ENCODE peak calls at places on chromosomes 7 and 10, in five cellular contexts. O, T, B, Q and U are unnamed samples.

GRCh38 chr7:143381427-143382125 is 431 bp downstream of the ZYX start:
- DNase-seq in O (peak), T (peak), B (no peak), Q (no peak), U (no peak)

GRCh38 chr10:43046288-43046991 is 30.4 kb upstream of the RET start:
- DNase-seq in O (peak), T (no peak), B (no peak), Q (no peak), U (no peak)

GRCh38 chr10:83666762-83667161 is 472.5 kb upstream of the GHITM start:
- DNase-seq in O (no peak), T (no peak), B (no peak), Q (no peak), U (no peak)

GRCh38 chr10:72254891-72255568 is 18.7 kb upstream of the DDIT4 start:
- DNase-seq in O (peak), T (peak), B (no peak), Q (no peak), U (no peak)

GRCh38 chr7:128462427-128462826 is 6.7 kb downstream of the HILPDA start:
- DNase-seq in O (no peak), T (no peak), B (no peak), Q (no peak), U (no peak)

GRCh38 chr10:126127630-126128029 is 231.3 kb downstream of the FANK1 start:
- DNase-seq in O (no peak), T (no peak), B (no peak), Q (no peak), U (no peak)

GRCh38 chr7:98713411-98713810 is 96.3 kb downstream of the NPTX2 start:
- DNase-seq in O (no peak), T (no peak), B (no peak), Q (no peak), U (no peak)

GRCh38 chr10:48238826-48239520 is 35.5 kb downstream of the FRMPD2 start:
- DNase-seq in O (no peak), T (no peak), B (no peak), Q (no peak), U (no peak)

GRCh38 chr7:73831656-73832579 is 1.1 kb downstream of the CLDN4 start:
- DNase-seq in O (no peak), T (no peak), B (peak), Q (no peak), U (no peak)

GRCh38 chr10:33901166-33901565 is 566.7 kb upstream of the NRP1 start:
- DNase-seq in O (no peak), T (no peak), B (no peak), Q (no peak), U (no peak)

GRCh38 chr10:113268186-113268585 is 284.7 kb upstream of the HABP2 start:
- DNase-seq in O (no peak), T (no peak), B (no peak), Q (no peak), U (no peak)

GRCh38 chr10:86688398-86688921 is 20.1 kb downstream of the LDB3 start:
- DNase-seq in O (peak), T (peak), B (peak), Q (no peak), U (peak)

GRCh38 chr7:69395072-69395714 is 203.1 kb upstream of the AUTS2 start:
- DNase-seq in O (no peak), T (no peak), B (no peak), Q (no peak), U (no peak)

GRCh38 chr7:30116771-30117170 is 18.0 kb upstream of the MTURN start:
- DNase-seq in O (no peak), T (no peak), B (no peak), Q (no peak), U (no peak)

GRCh38 chr10:76303682-76304316 is 872.4 kb downstream of the LRMDA start:
- DNase-seq in O (peak), T (peak), B (peak), Q (no peak), U (no peak)

GRCh38 chr10:53667063-53667462 is 894.5 kb upstream of the MBL2 start:
- DNase-seq in O (no peak), T (no peak), B (no peak), Q (no peak), U (no peak)

GRCh38 chr10:132492323-132493035 is 45.1 kb upstream of the INPP5A start:
- DNase-seq in O (no peak), T (no peak), B (no peak), Q (no peak), U (no peak)

GRCh38 chr7:35716038-35716803 is 21.3 kb upstream of the HERPUD2 start:
- DNase-seq in O (no peak), T (peak), B (no peak), Q (no peak), U (no peak)

GRCh38 chr7:27375958-27376357 is 133.4 kb downstream of the EVX1 start:
- DNase-seq in O (no peak), T (no peak), B (no peak), Q (no peak), U (no peak)

GRCh38 chr7:30188806-30189205 is 54.0 kb downstream of the MTURN start:
- DNase-seq in O (no peak), T (no peak), B (no peak), Q (no peak), U (no peak)

GRCh38 chr7:87687653-87688254 is 59.6 kb downstream of the RUNDC3B start:
- DNase-seq in O (no peak), T (no peak), B (peak), Q (no peak), U (no peak)

GRCh38 chr7:8365499-8366110 is 67.8 kb upstream of the NXPH1 start:
- DNase-seq in O (peak), T (no peak), B (peak), Q (no peak), U (no peak)

GRCh38 chr7:133975130-133975529 is 152.0 kb upstream of the LRGUK start:
- DNase-seq in O (no peak), T (peak), B (no peak), Q (no peak), U (no peak)

GRCh38 chr10:112202076-112202475 is 18.5 kb upstream of the GPAM start:
- DNase-seq in O (no peak), T (no peak), B (no peak), Q (no peak), U (no peak)

GRCh38 chr10:48737866-48738265 is 53.2 kb downstream of the WDFY4 start:
- DNase-seq in O (no peak), T (no peak), B (no peak), Q (no peak), U (no peak)

GRCh38 chr7:80207501-80207900 is 72.9 kb downstream of the GNAI1 start:
- DNase-seq in O (no peak), T (no peak), B (no peak), Q (no peak), U (no peak)

GRCh38 chr7:45155357-45155900 is 2.2 kb upstream of the RAMP3 start:
- DNase-seq in O (no peak), T (no peak), B (no peak), Q (no peak), U (no peak)

GRCh38 chr10:3969876-3970666 is 185.1 kb upstream of the KLF6 start:
- DNase-seq in O (no peak), T (no peak), B (no peak), Q (no peak), U (no peak)

GRCh38 chr10:113093188-113094113 is 143.4 kb downstream of the TCF7L2 start:
- DNase-seq in O (no peak), T (no peak), B (peak), Q (peak), U (no peak)

GRCh38 chr10:77531441-77532001 is 106.1 kb downstream of the KCNMA1 start:
- DNase-seq in O (peak), T (no peak), B (no peak), Q (no peak), U (no peak)

GRCh38 chr7:137943132-137943551 is 58.7 kb downstream of the CREB3L2 start:
- DNase-seq in O (peak), T (no peak), B (peak), Q (no peak), U (no peak)

GRCh38 chr10:633279-634245 is 55.9 kb downstream of the DIP2C start:
- DNase-seq in O (no peak), T (peak), B (peak), Q (no peak), U (no peak)

GRCh38 chr7:92830532-92831110 is 5.8 kb downstream of the CDK6 start:
- DNase-seq in O (no peak), T (no peak), B (no peak), Q (no peak), U (no peak)

GRCh38 chr10:123800299-123800698 is 91.3 kb downstream of the CPXM2 start:
- DNase-seq in O (peak), T (no peak), B (no peak), Q (no peak), U (no peak)
- TF ChIP-seq GABPA in O (peak), T (no peak), B (no peak), Q (no peak), U (no peak)

GRCh38 chr10:79139124-79139835 is 70.5 kb downstream of the ZMIZ1 start:
- DNase-seq in O (peak), T (no peak), B (no peak), Q (no peak), U (no peak)
- TF ChIP-seq GABPA in O (no peak), T (no peak), B (no peak), Q (no peak), U (no peak)

GRCh38 chr7:506391-506831 is 13.2 kb downstream of the PDGFA start:
- DNase-seq in O (no peak), T (no peak), B (no peak), Q (no peak), U (no peak)

GRCh38 chr7:509426-509825 is 10.2 kb downstream of the PDGFA start:
- DNase-seq in O (no peak), T (no peak), B (no peak), Q (no peak), U (no peak)

GRCh38 chr7:508461-509170 is 11.0 kb downstream of the PDGFA start:
- DNase-seq in O (no peak), T (no peak), B (no peak), Q (no peak), U (no peak)

GRCh38 chr7:506921-507622 is 12.6 kb downstream of the PDGFA start:
- DNase-seq in O (no peak), T (no peak), B (no peak), Q (no peak), U (no peak)

DNA sequence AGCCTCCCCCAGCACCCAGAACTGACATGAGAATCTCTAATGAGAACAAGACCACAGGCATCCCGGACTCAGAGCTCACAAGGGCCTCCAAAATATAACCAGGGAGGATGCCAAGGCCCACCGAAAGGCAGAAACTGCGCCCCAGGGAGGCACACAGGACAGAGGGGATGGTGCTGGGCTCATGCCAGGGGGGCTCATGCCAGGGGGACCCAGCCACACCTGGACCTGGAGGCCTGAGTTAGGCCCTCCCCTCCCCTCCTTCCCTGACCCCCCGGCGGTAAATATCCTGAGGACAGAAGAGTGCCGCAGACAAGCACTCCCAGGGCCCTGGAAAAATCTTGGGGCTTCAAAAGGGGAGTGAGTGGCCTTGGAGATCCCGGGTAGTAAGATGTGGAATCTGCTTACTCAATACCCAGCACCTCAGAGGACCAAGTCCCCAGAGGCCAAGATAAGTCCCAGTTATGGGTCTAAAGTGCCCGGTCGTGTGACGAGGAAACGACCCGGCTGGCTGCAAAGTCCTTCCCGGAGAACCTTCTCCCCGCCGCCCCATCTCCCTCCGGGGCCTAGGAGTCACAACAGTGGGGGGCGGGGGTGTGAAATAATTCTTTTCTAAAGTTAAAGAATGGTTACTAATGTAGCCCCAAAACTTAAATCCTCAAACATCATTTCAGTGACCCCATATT is 11.9 kb downstream of the PDGFA start:
- DNase-seq in O (no peak), T (no peak), B (no peak), Q (no peak), U (no peak)
- TF ChIP-seq GABPA in O (no peak), T (no peak), B (no peak), Q (no peak), U (no peak)

DNA sequence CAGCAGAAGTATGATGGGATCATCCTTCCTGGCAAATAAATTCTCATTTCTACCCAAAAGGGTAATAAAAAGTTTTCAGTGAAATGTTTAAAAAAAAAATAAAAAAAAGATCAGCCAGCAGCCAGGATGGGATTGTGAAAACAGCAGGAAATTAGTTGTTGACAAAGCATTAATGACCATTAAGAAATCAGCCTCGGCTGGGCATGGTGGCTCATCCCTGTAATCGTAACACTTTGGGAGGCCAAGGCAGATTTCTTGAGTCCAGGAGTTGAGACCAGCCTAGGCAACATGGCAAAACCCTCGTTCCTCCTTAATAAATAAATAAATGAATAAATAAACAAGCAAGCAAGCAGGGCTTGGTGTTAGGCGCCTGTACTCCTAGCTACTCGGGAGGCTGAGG is 82.6 kb downstream of the PTEN start:
- DNase-seq in O (no peak), T (no peak), B (no peak), Q (no peak), U (no peak)
- TF ChIP-seq GABPA in O (no peak), T (no peak), B (no peak), Q (no peak), U (no peak)

GRCh38 chr7:31788891-31789680 is 102.1 kb downstream of the PPP1R17 start:
- DNase-seq in O (no peak), T (no peak), B (no peak), Q (no peak), U (no peak)
- TF ChIP-seq GABPA in O (no peak), T (no peak), B (no peak), Q (no peak), U (no peak)

GRCh38 chr7:103949374-103949773 is 40.1 kb downstream of the RELN start:
- DNase-seq in O (peak), T (no peak), B (no peak), Q (no peak), U (no peak)

GRCh38 chr7:103955985-103956384 is 33.5 kb downstream of the RELN start:
- DNase-seq in O (no peak), T (no peak), B (no peak), Q (no peak), U (no peak)

GRCh38 chr7:103952408-103952807 is 37.0 kb downstream of the RELN start:
- DNase-seq in O (no peak), T (no peak), B (no peak), Q (no peak), U (no peak)

GRCh38 chr7:103947026-103947655 is 42.3 kb downstream of the RELN start:
- DNase-seq in O (no peak), T (peak), B (no peak), Q (no peak), U (no peak)

DNA sequence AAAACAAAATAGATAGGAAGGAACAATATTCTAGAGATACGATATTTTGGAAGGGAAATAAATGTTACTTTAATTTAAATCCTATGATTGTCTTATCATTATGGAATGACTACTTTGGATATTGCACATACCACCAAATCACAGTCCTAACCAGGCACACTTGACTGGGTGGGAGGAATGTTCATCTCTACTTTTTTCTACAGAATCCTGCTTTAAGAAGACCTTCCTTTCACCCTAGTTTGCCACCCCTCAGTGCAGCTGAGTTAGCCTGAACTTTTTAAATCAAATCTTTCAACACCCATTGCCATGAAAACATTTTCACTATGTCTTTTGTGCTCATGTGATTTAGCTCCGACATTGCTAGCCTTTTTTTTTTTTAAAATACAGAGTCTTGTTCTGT is 38.1 kb downstream of the RELN start:
- DNase-seq in O (no peak), T (no peak), B (no peak), Q (no peak), U (no peak)
- TF ChIP-seq GABPA in O (no peak), T (no peak), B (no peak), Q (no peak), U (no peak)